ENCODE peak calls at places on chromosomes 16 and 17, in six cellular contexts. W is GM23338, H is WTC11, X is HepG2, F is GM12878, Z is H1. G is an unnamed sample.

GRCh38 chr16:87138316-87138715 is 178.9 kb downstream of the C16orf95 start:
- DNase-seq in W (no peak), H (no peak), X (no peak), F (no peak), Z (no peak), G (no peak)

GRCh38 chr17:48439875-48440505 is 10.0 kb upstream of the SKAP1 start:
- DNase-seq in Z (no peak), H (no peak), X (no peak), F (no peak), W (no peak), G (peak)

GRCh38 chr16:64365448-64365858 is 756.4 kb downstream of the CDH11 start:
- DNase-seq in Z (no peak), F (no peak), H (no peak), X (no peak), W (no peak), G (no peak)

GRCh38 chr17:74512041-74512440 is 19.2 kb downstream of the CD300LB start:
- DNase-seq in H (no peak), Z (no peak), X (no peak), F (no peak), W (no peak), G (no peak)

GRCh38 chr17:17754719-17755686 is 73.7 kb downstream of the RAI1 start:
- DNase-seq in H (no peak), F (no peak), X (no peak), Z (no peak), W (no peak), G (no peak)

GRCh38 chr17:80691784-80692183 is 147.1 kb downstream of the RPTOR start:
- DNase-seq in Z (no peak), X (no peak), H (no peak), F (no peak), W (no peak), G (no peak)

GRCh38 chr16:17261197-17261858 is 209.4 kb downstream of the XYLT1 start:
- DNase-seq in Z (no peak), F (no peak), X (no peak), W (no peak), H (no peak), G (no peak)

GRCh38 chr17:81837641-81838040 is 2.8 kb upstream of the PPP1R27 start:
- DNase-seq in Z (no peak), W (no peak), H (no peak), X (peak), F (no peak), G (no peak)

GRCh38 chr17:3043737-3044365 is 19.6 kb downstream of the OR1D5 start:
- DNase-seq in W (peak), Z (no peak), H (peak), F (no peak), X (peak), G (peak)

GRCh38 chr16:11666108-11667055 is 1.9 kb upstream of the SNN start:
- DNase-seq in F (no peak), W (no peak), H (no peak), X (no peak), Z (no peak), G (no peak)

GRCh38 chr17:55237826-55238196 is 26.9 kb upstream of the HLF start:
- DNase-seq in F (no peak), X (no peak), W (no peak), H (no peak), Z (no peak), G (no peak)

GRCh38 chr17:18182978-18183333 is 672 bp upstream of the ALKBH5 start:
- DNase-seq in F (no peak), H (no peak), W (no peak), Z (no peak), X (no peak), G (peak)

GRCh38 chr17:73940511-73940910 is 263.0 kb upstream of the RPL38 start:
- DNase-seq in Z (no peak), F (no peak), W (no peak), H (no peak), X (no peak), G (no peak)

GRCh38 chr17:64920419-64921172 is 1.3 kb upstream of the LRRC37A3 start:
- DNase-seq in H (no peak), F (no peak), W (peak), X (peak), Z (no peak), G (no peak)

GRCh38 chr17:80737106-80738019 is 192.7 kb downstream of the RPTOR start:
- DNase-seq in W (peak), H (no peak), Z (no peak), X (no peak), F (peak), G (no peak)

GRCh38 chr16:22284637-22285515 is 12.3 kb upstream of the POLR3E start:
- DNase-seq in W (no peak), Z (no peak), X (no peak), H (no peak), F (no peak), G (no peak)

GRCh38 chr17:77836557-77837041 is 121.9 kb upstream of the TNRC6C start:
- DNase-seq in W (no peak), X (no peak), F (no peak), H (no peak), Z (no peak), G (no peak)

GRCh38 chr17:77460514-77461046 is 319.8 kb downstream of the SEC14L1 start:
- DNase-seq in H (no peak), W (no peak), Z (no peak), X (no peak), F (no peak), G (peak)

GRCh38 chr17:2672026-2672425 is 39.5 kb downstream of the CLUH start:
- DNase-seq in H (no peak), Z (no peak), F (no peak), X (peak), W (no peak), G (no peak)

GRCh38 chr17:32497431-32498205 is 10.8 kb downstream of the CDK5R1 start:
- DNase-seq in F (no peak), X (no peak), H (no peak), W (peak), Z (no peak), G (no peak)

GRCh38 chr17:32496348-32497078 is 9.7 kb downstream of the CDK5R1 start:
- DNase-seq in W (no peak), X (no peak), Z (no peak), F (no peak), H (no peak), G (no peak)

GRCh38 chr17:32493581-32494513 is 7.1 kb downstream of the CDK5R1 start:
- DNase-seq in X (no peak), F (no peak), W (no peak), H (no peak), Z (no peak), G (no peak)

GRCh38 chr17:32494621-32495346 is 8.0 kb downstream of the CDK5R1 start:
- DNase-seq in F (no peak), X (no peak), Z (no peak), H (no peak), W (no peak), G (no peak)

DNA sequence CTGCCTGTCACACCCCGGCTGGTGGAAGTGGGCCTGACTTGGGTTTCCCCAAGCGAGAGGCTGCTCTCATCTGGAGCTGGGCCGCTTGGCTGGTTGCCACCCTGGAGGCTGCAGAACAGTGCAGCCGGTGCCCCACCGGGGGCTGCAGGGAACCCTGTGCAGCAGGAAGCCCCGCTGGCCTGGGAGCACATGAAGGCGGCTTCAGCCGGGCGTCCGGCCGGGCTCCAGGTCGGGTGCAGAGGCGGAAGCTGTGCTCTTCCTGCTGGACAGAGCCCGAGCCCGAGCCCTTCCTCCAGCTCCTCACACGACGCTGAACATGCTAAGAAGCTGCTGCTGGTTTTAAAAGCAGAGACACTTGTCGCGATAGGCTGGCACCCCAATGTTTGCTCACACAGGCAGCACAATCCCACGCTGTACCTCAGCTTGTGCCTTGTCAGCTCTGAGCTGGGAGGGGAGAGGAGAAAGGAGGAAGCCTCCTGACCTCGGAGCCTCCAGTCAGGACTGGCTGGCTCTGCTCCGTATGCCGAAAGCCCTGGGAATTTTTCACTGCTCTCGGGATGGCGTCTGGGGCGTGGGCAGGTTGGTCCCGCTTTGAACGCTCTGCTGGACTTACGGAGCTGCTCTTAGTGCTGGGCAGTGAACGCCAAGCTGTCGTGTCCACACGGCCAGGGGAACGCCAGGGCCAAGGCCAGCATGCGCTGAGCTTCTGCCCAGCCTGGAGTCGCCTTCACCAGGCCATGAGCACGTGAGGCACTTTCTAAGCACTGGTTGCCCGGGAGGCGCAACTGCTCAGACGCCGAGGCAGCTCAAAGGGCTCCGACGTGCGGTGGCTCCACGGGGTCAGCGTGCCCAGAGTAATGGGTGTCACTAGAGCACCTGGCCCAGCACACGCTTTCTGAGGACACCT is 8.8 kb downstream of the CDK5R1 start:
- DNase-seq in H (no peak), X (no peak), Z (no peak), W (no peak), F (no peak), G (no peak)
- TF ChIP-seq CREB1 in H (no peak), X (no peak), Z (no peak), W (no peak), F (no peak), G (no peak)

GRCh38 chr17:43599835-43600234 is 53.7 kb upstream of the ETV4 start:
- DNase-seq in F (no peak), Z (no peak), W (no peak), X (no peak), H (no peak), G (no peak)
- TF ChIP-seq CREB1 in F (no peak), Z (no peak), W (no peak), X (no peak), H (no peak), G (no peak)

GRCh38 chr17:7854851-7855642 is at the start of gene TMEM88:
- DNase-seq in W (peak), F (no peak), H (peak), X (no peak), Z (no peak), G (no peak)

GRCh38 chr17:7856840-7857723 is at the start of gene NAA38:
- DNase-seq in F (peak), H (peak), Z (peak), W (peak), X (peak), G (peak)

GRCh38 chr17:7857724-7858486 is at the start of gene CYB5D1:
- DNase-seq in X (peak), W (peak), F (no peak), Z (no peak), H (peak), G (peak)

GRCh38 chr17:7855643-7856080 is 796 bp downstream of the TMEM88 start:
- DNase-seq in F (no peak), W (no peak), X (no peak), H (no peak), Z (no peak), G (no peak)

GRCh38 chr17:7856081-7856791 is 1.1 kb downstream of the NAA38 start:
- DNase-seq in F (no peak), Z (no peak), H (no peak), W (no peak), X (no peak), G (peak)
- TF ChIP-seq CREB1 in F (no peak), Z (no peak), H (no peak), W (no peak), X (no peak), G (no peak)

DNA sequence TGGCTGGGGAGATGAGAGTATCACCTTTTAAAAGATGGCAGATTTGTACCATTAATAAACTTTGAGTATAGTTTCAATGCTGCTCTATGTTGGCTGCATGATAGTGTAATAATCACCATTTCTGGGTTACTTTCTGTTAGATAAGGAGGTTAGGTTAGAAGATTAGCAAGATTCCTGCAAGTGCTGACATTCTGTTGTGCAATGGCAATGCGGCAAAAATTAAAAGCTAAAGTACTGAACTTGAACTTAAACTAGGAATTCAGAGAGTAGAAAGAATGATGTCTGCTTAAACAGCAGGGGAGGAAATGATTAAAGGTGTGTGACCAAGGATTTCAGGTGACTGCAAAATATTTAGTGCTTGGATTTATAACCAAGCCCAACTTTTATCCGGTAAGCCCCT is 399.8 kb upstream of the MON1B start:
- DNase-seq in F (no peak), Z (no peak), H (no peak), X (no peak), W (no peak), G (no peak)
- TF ChIP-seq CREB1 in F (no peak), Z (no peak), H (no peak), X (no peak), W (no peak), G (no peak)

GRCh38 chr17:79615926-79616325 is 5.1 kb upstream of the RBFOX3 start:
- DNase-seq in X (no peak), H (no peak), F (no peak), W (no peak), Z (no peak), G (no peak)

GRCh38 chr17:79615446-79615845 is 4.6 kb upstream of the RBFOX3 start:
- DNase-seq in X (no peak), H (no peak), Z (no peak), W (no peak), F (no peak), G (no peak)

GRCh38 chr17:79617740-79618382 is 7.0 kb upstream of the RBFOX3 start:
- DNase-seq in W (no peak), F (no peak), H (no peak), Z (no peak), X (no peak), G (no peak)

GRCh38 chr17:79617304-79617703 is 6.5 kb upstream of the RBFOX3 start:
- DNase-seq in H (no peak), W (no peak), Z (no peak), X (no peak), F (no peak), G (no peak)

GRCh38 chr17:79616801-79617200 is 6.0 kb upstream of the RBFOX3 start:
- DNase-seq in Z (no peak), W (no peak), H (no peak), F (no peak), X (no peak), G (no peak)
- TF ChIP-seq CREB1 in Z (no peak), W (no peak), H (no peak), F (no peak), X (no peak), G (no peak)

G was measured in K562.